ENCODE peak calls at places on chromosomes 12 and 14, in five cellular contexts. One of them, this sample, is unnamed.

GRCh38 chr12:93785262-93786010 is 108.3 kb downstream of the CRADD start:
- DNase-seq in HepG2: peak; percentile 63
- DNase-seq in HCT116: peak; percentile 85
- DNase-seq in astrocyte: peak; percentile 94
- DNase-seq in fibroblast of lung: peak; percentile 96
- DNase-seq in this sample: peak; percentile 84

GRCh38 chr14:52862652-52863338 is 71.4 kb upstream of the GNPNAT1 start:
- DNase-seq in HepG2: no peak
- DNase-seq in HCT116: no peak
- DNase-seq in astrocyte: peak; percentile 79
- DNase-seq in fibroblast of lung: peak; percentile 85
- DNase-seq in this sample: no peak

GRCh38 chr12:105961821-105962671 is 176.7 kb downstream of the NUAK1 start:
- DNase-seq in HepG2: no peak
- DNase-seq in HCT116: no peak
- DNase-seq in astrocyte: peak; percentile 79
- DNase-seq in fibroblast of lung: peak; percentile 81
- DNase-seq in this sample: no peak

GRCh38 chr14:96502621-96503251 is 554 bp downstream of the PAPOLA start:
- DNase-seq in HepG2: peak; percentile 26
- DNase-seq in HCT116: no peak
- DNase-seq in astrocyte: peak; percentile 15
- DNase-seq in fibroblast of lung: peak; percentile 44
- DNase-seq in this sample: no peak

GRCh38 chr12:9673404-9674225 is 4.1 kb downstream of the CLEC2D start:
- DNase-seq in HepG2: peak; percentile 14
- DNase-seq in HCT116: peak; percentile 51
- DNase-seq in astrocyte: peak; percentile 92
- DNase-seq in fibroblast of lung: peak; percentile 94
- DNase-seq in this sample: peak; percentile 66

GRCh38 chr14:33707751-33708150 is 243.1 kb downstream of the EGLN3 start:
- DNase-seq in HepG2: no peak
- DNase-seq in HCT116: no peak
- DNase-seq in astrocyte: peak; percentile 85
- DNase-seq in fibroblast of lung: peak; percentile 88
- DNase-seq in this sample: no peak

GRCh38 chr14:86057018-86057667 is 527.2 kb downstream of the FLRT2 start:
- DNase-seq in HepG2: peak; percentile 6
- DNase-seq in HCT116: no peak
- DNase-seq in astrocyte: no peak
- DNase-seq in fibroblast of lung: peak; percentile 8
- DNase-seq in this sample: no peak

GRCh38 chr12:55703976-55704761 is 3.5 kb downstream of the ITGA7 start:
- DNase-seq in HepG2: no peak
- DNase-seq in HCT116: no peak
- DNase-seq in astrocyte: peak; percentile 54
- DNase-seq in fibroblast of lung: peak; percentile 59
- DNase-seq in this sample: no peak

GRCh38 chr14:79376557-79376956 is 834.7 kb downstream of the DIO2 start:
- DNase-seq in HepG2: no peak
- DNase-seq in HCT116: no peak
- DNase-seq in astrocyte: no peak
- DNase-seq in fibroblast of lung: no peak
- DNase-seq in this sample: no peak

GRCh38 chr12:45130881-45131281 is 80.0 kb upstream of the DBX2 start:
- DNase-seq in HepG2: peak; percentile 28
- DNase-seq in HCT116: peak; percentile 63
- DNase-seq in astrocyte: peak; percentile 59
- DNase-seq in fibroblast of lung: peak; percentile 71
- DNase-seq in this sample: peak; percentile 9

GRCh38 chr12:38515912-38516311 is 199.3 kb downstream of the ALG10B start:
- DNase-seq in HepG2: no peak
- DNase-seq in HCT116: no peak
- DNase-seq in astrocyte: no peak
- DNase-seq in fibroblast of lung: no peak
- DNase-seq in this sample: no peak

GRCh38 chr14:70361893-70362292 is 2.4 kb upstream of the COX16 start:
- DNase-seq in HepG2: no peak
- DNase-seq in HCT116: no peak
- DNase-seq in astrocyte: no peak
- DNase-seq in fibroblast of lung: no peak
- DNase-seq in this sample: no peak

GRCh38 chr12:121079736-121080272 is 40.8 kb upstream of the OASL start:
- DNase-seq in HepG2: no peak
- DNase-seq in HCT116: no peak
- DNase-seq in astrocyte: no peak
- DNase-seq in fibroblast of lung: no peak
- DNase-seq in this sample: no peak

GRCh38 chr14:100802766-100803693 is 22.9 kb upstream of the MEG3 start:
- DNase-seq in HepG2: no peak
- DNase-seq in HCT116: no peak
- DNase-seq in astrocyte: no peak
- DNase-seq in fibroblast of lung: no peak
- DNase-seq in this sample: no peak

GRCh38 chr12:41014643-41015020 is 173.5 kb upstream of the PDZRN4 start:
- DNase-seq in HepG2: no peak
- DNase-seq in HCT116: no peak
- DNase-seq in astrocyte: peak; percentile 71
- DNase-seq in fibroblast of lung: peak; percentile 76
- DNase-seq in this sample: peak; percentile 33

GRCh38 chr14:103332143-103332919 is 1.7 kb upstream of the EIF5 start:
- DNase-seq in HepG2: no peak
- DNase-seq in HCT116: no peak
- DNase-seq in astrocyte: no peak
- DNase-seq in fibroblast of lung: no peak
- DNase-seq in this sample: no peak

GRCh38 chr12:120890963-120891362 is 13.2 kb downstream of the SPPL3 start:
- DNase-seq in HepG2: no peak
- DNase-seq in HCT116: no peak
- DNase-seq in astrocyte: no peak
- DNase-seq in fibroblast of lung: peak; percentile 16
- DNase-seq in this sample: no peak

GRCh38 chr12:4439736-4440135 is 5.9 kb downstream of the FGF6 start:
- DNase-seq in HepG2: no peak
- DNase-seq in HCT116: no peak
- DNase-seq in astrocyte: no peak
- DNase-seq in fibroblast of lung: no peak
- DNase-seq in this sample: no peak

GRCh38 chr12:81866081-81866480 is 106.9 kb upstream of the PPFIA2 start:
- DNase-seq in HepG2: no peak
- DNase-seq in HCT116: no peak
- DNase-seq in astrocyte: no peak
- DNase-seq in fibroblast of lung: no peak
- DNase-seq in this sample: peak; percentile 9

GRCh38 chr12:115149685-115150378 is 465.9 kb upstream of the TBX3 start:
- DNase-seq in HepG2: no peak
- DNase-seq in HCT116: no peak
- DNase-seq in astrocyte: peak; percentile 90
- DNase-seq in fibroblast of lung: peak; percentile 94
- DNase-seq in this sample: peak; percentile 49

GRCh38 chr12:75714462-75715322 is 203.3 kb upstream of the KRR1 start:
- DNase-seq in HepG2: peak; percentile 72
- DNase-seq in HCT116: peak; percentile 66
- DNase-seq in astrocyte: no peak
- DNase-seq in fibroblast of lung: peak; percentile 21
- DNase-seq in this sample: no peak

GRCh38 chr12:129258781-129259318 is 405.6 kb downstream of the GLT1D1 start:
- DNase-seq in HepG2: no peak
- DNase-seq in HCT116: no peak
- DNase-seq in astrocyte: peak; percentile 14
- DNase-seq in fibroblast of lung: peak; percentile 30
- DNase-seq in this sample: no peak

GRCh38 chr12:126538888-126539287 is 1473.7 kb downstream of the AACS start:
- DNase-seq in HepG2: no peak
- DNase-seq in HCT116: no peak
- DNase-seq in astrocyte: no peak
- DNase-seq in fibroblast of lung: no peak
- DNase-seq in this sample: no peak

GRCh38 chr12:66354291-66354690 is 52.0 kb downstream of the HELB start:
- DNase-seq in HepG2: no peak
- DNase-seq in HCT116: no peak
- DNase-seq in astrocyte: peak; percentile 39
- DNase-seq in fibroblast of lung: peak; percentile 45
- DNase-seq in this sample: no peak

GRCh38 chr14:48398675-48399282 is 723.4 kb upstream of the MDGA2 start:
- DNase-seq in HepG2: peak; percentile 16
- DNase-seq in HCT116: peak; percentile 33
- DNase-seq in astrocyte: peak; percentile 29
- DNase-seq in fibroblast of lung: peak; percentile 33
- DNase-seq in this sample: no peak

GRCh38 chr12:96989916-96990315 is 82.9 kb downstream of the NEDD1 start:
- DNase-seq in HepG2: peak; percentile 26
- DNase-seq in HCT116: peak; percentile 54
- DNase-seq in astrocyte: peak; percentile 7
- DNase-seq in fibroblast of lung: peak; percentile 33
- DNase-seq in this sample: no peak

GRCh38 chr12:96988919-96989318 is 81.9 kb downstream of the NEDD1 start:
- DNase-seq in HepG2: no peak
- DNase-seq in HCT116: no peak
- DNase-seq in astrocyte: no peak
- DNase-seq in fibroblast of lung: no peak
- DNase-seq in this sample: no peak

GRCh38 chr12:96986883-96987523 is 79.9 kb downstream of the NEDD1 start:
- DNase-seq in HepG2: peak; percentile 27
- DNase-seq in HCT116: peak; percentile 27
- DNase-seq in astrocyte: no peak
- DNase-seq in fibroblast of lung: peak; percentile 9
- DNase-seq in this sample: no peak

GRCh38 chr12:96982671-96983070 is 75.6 kb downstream of the NEDD1 start:
- DNase-seq in HepG2: no peak
- DNase-seq in HCT116: no peak
- DNase-seq in astrocyte: no peak
- DNase-seq in fibroblast of lung: no peak
- DNase-seq in this sample: no peak

GRCh38 chr12:96985515-96986362 is 78.7 kb downstream of the NEDD1 start:
- DNase-seq in HepG2: no peak
- DNase-seq in HCT116: peak; percentile 6
- DNase-seq in astrocyte: no peak
- DNase-seq in fibroblast of lung: no peak
- DNase-seq in this sample: no peak
- H3K4me3 ChIP-seq in HepG2: no peak overlapping the region
- H3K4me3 ChIP-seq in HCT116: no peak overlapping the region
- H3K4me3 ChIP-seq in astrocyte: peak overlapping the region; percentile 55
- H3K4me3 ChIP-seq in fibroblast of lung: peak overlapping the region; percentile 28
- H3K4me3 ChIP-seq in this sample: no peak overlapping the region

GRCh38 chr14:99758121-99758871 is 34.9 kb upstream of the EML1 start:
- DNase-seq in HepG2: no peak
- DNase-seq in HCT116: no peak
- DNase-seq in astrocyte: peak; percentile 95
- DNase-seq in fibroblast of lung: peak; percentile 97
- DNase-seq in this sample: no peak

GRCh38 chr14:99763527-99764221 is 29.5 kb upstream of the EML1 start:
- DNase-seq in HepG2: no peak
- DNase-seq in HCT116: no peak
- DNase-seq in astrocyte: no peak
- DNase-seq in fibroblast of lung: no peak
- DNase-seq in this sample: no peak

GRCh38 chr14:99759546-99759925 is 33.7 kb upstream of the EML1 start:
- DNase-seq in HepG2: no peak
- DNase-seq in HCT116: no peak
- DNase-seq in astrocyte: no peak
- DNase-seq in fibroblast of lung: no peak
- DNase-seq in this sample: no peak

GRCh38 chr14:99758915-99759545 is 34.2 kb upstream of the EML1 start:
- DNase-seq in HepG2: no peak
- DNase-seq in HCT116: no peak
- DNase-seq in astrocyte: no peak
- DNase-seq in fibroblast of lung: no peak
- DNase-seq in this sample: no peak

DNA sequence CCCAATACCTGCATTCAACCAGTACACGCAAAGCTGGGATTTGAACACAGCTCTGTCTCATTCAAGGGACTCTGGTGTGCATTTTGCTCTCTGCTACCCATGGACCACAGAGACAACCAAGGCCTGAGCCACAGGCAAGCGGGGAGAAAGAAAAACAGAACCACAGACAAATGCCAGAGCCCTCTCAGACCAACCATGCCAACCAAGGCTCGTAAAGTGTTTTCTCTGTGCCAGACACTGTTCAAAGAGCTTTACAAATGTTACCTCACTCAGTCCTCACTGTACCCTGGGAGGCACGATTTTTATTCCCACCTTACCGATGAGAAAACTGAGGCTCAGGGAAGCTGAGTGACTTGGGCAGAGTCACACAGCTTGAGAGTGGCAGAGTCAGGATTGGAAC is 32.4 kb upstream of the EML1 start:
- DNase-seq in HepG2: no peak
- DNase-seq in HCT116: no peak
- DNase-seq in astrocyte: no peak
- DNase-seq in fibroblast of lung: no peak
- DNase-seq in this sample: no peak
- H3K4me2 ChIP-seq in HepG2: no peak overlapping the region
- H3K4me2 ChIP-seq in HCT116: no peak overlapping the region
- H3K4me2 ChIP-seq in astrocyte: no peak overlapping the region
- H3K4me2 ChIP-seq in fibroblast of lung: no peak overlapping the region
- H3K4me2 ChIP-seq in this sample: no peak overlapping the region

DNA sequence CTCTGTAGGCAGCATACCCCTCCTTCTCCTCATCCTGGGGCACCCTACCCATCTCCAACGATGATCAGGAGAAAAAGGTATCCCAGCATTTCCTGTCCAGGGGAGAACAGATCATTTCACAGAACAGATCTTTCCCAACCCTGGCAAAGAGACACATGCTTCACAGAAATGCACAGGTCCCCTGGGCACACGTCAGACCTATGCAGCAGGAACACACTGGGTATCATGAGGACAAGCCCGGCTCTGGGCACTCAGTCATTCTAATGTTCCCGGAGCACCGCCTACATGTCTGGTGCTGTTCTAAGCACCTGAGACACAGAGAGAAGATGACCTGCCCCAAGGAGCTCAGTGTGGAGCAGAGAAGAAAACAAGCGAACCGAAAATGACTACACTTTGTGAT is 56.2 kb downstream of the ACTN1 start:
- DNase-seq in HepG2: no peak
- DNase-seq in HCT116: no peak
- DNase-seq in astrocyte: no peak
- DNase-seq in fibroblast of lung: no peak
- DNase-seq in this sample: no peak
- H3K79me2 ChIP-seq in HepG2: peaks cover 48% of the 10 kb centered on the region
- H3K79me2 ChIP-seq in HCT116: peaks cover 38% of the 10 kb centered on the region
- H3K79me2 ChIP-seq in astrocyte: peaks cover 99% of the 10 kb centered on the region
- H3K79me2 ChIP-seq in fibroblast of lung: peaks cover 91% of the 10 kb centered on the region
- H3K79me2 ChIP-seq in this sample: peaks cover 99% of the 10 kb centered on the region

GRCh38 chr12:91180577-91180976 is 2.0 kb downstream of the DCN start:
- DNase-seq in HepG2: no peak
- DNase-seq in HCT116: no peak
- DNase-seq in astrocyte: peak; percentile 83
- DNase-seq in fibroblast of lung: peak; percentile 86
- DNase-seq in this sample: no peak

GRCh38 chr12:91182664-91183455 is at the start of gene DCN:
- DNase-seq in HepG2: no peak
- DNase-seq in HCT116: no peak
- DNase-seq in astrocyte: peak; percentile 59
- DNase-seq in fibroblast of lung: peak; percentile 72
- DNase-seq in this sample: no peak

GRCh38 chr12:91180162-91180561 is 2.5 kb downstream of the DCN start:
- DNase-seq in HepG2: no peak
- DNase-seq in HCT116: no peak
- DNase-seq in astrocyte: no peak
- DNase-seq in fibroblast of lung: no peak
- DNase-seq in this sample: no peak

GRCh38 chr12:91179315-91179714 is 3.3 kb downstream of the DCN start:
- DNase-seq in HepG2: no peak
- DNase-seq in HCT116: no peak
- DNase-seq in astrocyte: no peak
- DNase-seq in fibroblast of lung: no peak
- DNase-seq in this sample: no peak

GRCh38 chr12:91181053-91181452 is 1.6 kb downstream of the DCN start:
- DNase-seq in HepG2: no peak
- DNase-seq in HCT116: no peak
- DNase-seq in astrocyte: peak; percentile 8
- DNase-seq in fibroblast of lung: peak; percentile 17
- DNase-seq in this sample: no peak
- H3K4me3 ChIP-seq in HepG2: no peak overlapping the region
- H3K4me3 ChIP-seq in HCT116: no peak overlapping the region
- H3K4me3 ChIP-seq in astrocyte: peak overlapping the region; percentile 40
- H3K4me3 ChIP-seq in fibroblast of lung: peak overlapping the region; percentile 50
- H3K4me3 ChIP-seq in this sample: no peak overlapping the region

This sample was measured in keratinocyte.